ENCODE peak calls at places on chromosomes 3 and 15, in nine cellular contexts. One of them, this sample, is unnamed.
A peak's percentile ranks its signal among the peaks of the same experiment; 100 is the strongest.

GRCh38 chr3:151843275-151843674 is 29.4 kb downstream of the AADAC start:
- DNase-seq in stimulated activated CD8-positive, alpha-beta memory T cell treated with anti-CD3 and anti-CD28 coated beads, Interleukin-2, amount 100 ng/mL, for 1 hour: no peak
- DNase-seq in HS-5: no peak
- DNase-seq in left lobe of liver: no peak
- DNase-seq in NCI-H524 treated with DMSO at 0.1 percent for 48 hours: no peak
- DNase-seq in T-helper 2 cell: no peak
- DNase-seq in progenitor cell of endocrine pancreas: no peak
- DNase-seq in fibroblast of the aortic adventitia: peak; percentile 39
- DNase-seq in NT2/D1: no peak
- DNase-seq in this sample: no peak

GRCh38 chr3:163605915-163606314 is 1472.4 kb downstream of the SI start:
- DNase-seq in progenitor cell of endocrine pancreas: no peak
- DNase-seq in NCI-H524 treated with DMSO at 0.1 percent for 48 hours: no peak
- DNase-seq in left lobe of liver: no peak
- DNase-seq in stimulated activated CD8-positive, alpha-beta memory T cell treated with anti-CD3 and anti-CD28 coated beads, Interleukin-2, amount 100 ng/mL, for 1 hour: no peak
- DNase-seq in T-helper 2 cell: no peak
- DNase-seq in fibroblast of the aortic adventitia: no peak
- DNase-seq in HS-5: peak; percentile 67
- DNase-seq in NT2/D1: no peak
- DNase-seq in this sample: peak; percentile 47

GRCh38 chr15:88800026-88800425 is 3.2 kb upstream of the ACAN start:
- DNase-seq in stimulated activated CD8-positive, alpha-beta memory T cell treated with anti-CD3 and anti-CD28 coated beads, Interleukin-2, amount 100 ng/mL, for 1 hour: no peak
- DNase-seq in HS-5: peak; percentile 28
- DNase-seq in fibroblast of the aortic adventitia: peak; percentile 18
- DNase-seq in progenitor cell of endocrine pancreas: no peak
- DNase-seq in NCI-H524 treated with DMSO at 0.1 percent for 48 hours: no peak
- DNase-seq in left lobe of liver: no peak
- DNase-seq in NT2/D1: no peak
- DNase-seq in T-helper 2 cell: no peak
- DNase-seq in this sample: peak; percentile 75

GRCh38 chr15:101246391-101246790 is 5.5 kb downstream of the CHSY1 start:
- DNase-seq in T-helper 2 cell: no peak
- DNase-seq in fibroblast of the aortic adventitia: no peak
- DNase-seq in NT2/D1: no peak
- DNase-seq in stimulated activated CD8-positive, alpha-beta memory T cell treated with anti-CD3 and anti-CD28 coated beads, Interleukin-2, amount 100 ng/mL, for 1 hour: no peak
- DNase-seq in HS-5: no peak
- DNase-seq in NCI-H524 treated with DMSO at 0.1 percent for 48 hours: no peak
- DNase-seq in left lobe of liver: no peak
- DNase-seq in progenitor cell of endocrine pancreas: no peak
- DNase-seq in this sample: no peak

GRCh38 chr15:99100245-99101173 is 4.4 kb upstream of the SYNM start:
- DNase-seq in stimulated activated CD8-positive, alpha-beta memory T cell treated with anti-CD3 and anti-CD28 coated beads, Interleukin-2, amount 100 ng/mL, for 1 hour: no peak
- DNase-seq in fibroblast of the aortic adventitia: peak; percentile 67
- DNase-seq in NT2/D1: peak; percentile 70
- DNase-seq in progenitor cell of endocrine pancreas: peak; percentile 75
- DNase-seq in HS-5: peak; percentile 16
- DNase-seq in left lobe of liver: peak; percentile 82
- DNase-seq in T-helper 2 cell: no peak
- DNase-seq in NCI-H524 treated with DMSO at 0.1 percent for 48 hours: peak; percentile 30
- DNase-seq in this sample: no peak

GRCh38 chr15:80464952-80465645 is 60.9 kb downstream of the ARNT2 start:
- DNase-seq in T-helper 2 cell: no peak
- DNase-seq in NT2/D1: no peak
- DNase-seq in stimulated activated CD8-positive, alpha-beta memory T cell treated with anti-CD3 and anti-CD28 coated beads, Interleukin-2, amount 100 ng/mL, for 1 hour: no peak
- DNase-seq in fibroblast of the aortic adventitia: peak; percentile 72
- DNase-seq in HS-5: no peak
- DNase-seq in progenitor cell of endocrine pancreas: no peak
- DNase-seq in NCI-H524 treated with DMSO at 0.1 percent for 48 hours: no peak
- DNase-seq in left lobe of liver: no peak
- DNase-seq in this sample: no peak

GRCh38 chr3:37546876-37547275 is 314.8 kb upstream of the CTDSPL start:
- DNase-seq in fibroblast of the aortic adventitia: peak; percentile 23
- DNase-seq in NCI-H524 treated with DMSO at 0.1 percent for 48 hours: no peak
- DNase-seq in NT2/D1: no peak
- DNase-seq in progenitor cell of endocrine pancreas: no peak
- DNase-seq in HS-5: no peak
- DNase-seq in stimulated activated CD8-positive, alpha-beta memory T cell treated with anti-CD3 and anti-CD28 coated beads, Interleukin-2, amount 100 ng/mL, for 1 hour: no peak
- DNase-seq in left lobe of liver: no peak
- DNase-seq in T-helper 2 cell: no peak
- DNase-seq in this sample: peak; percentile 21

GRCh38 chr3:56681963-56682457 is 1.1 kb downstream of the TASOR start:
- DNase-seq in left lobe of liver: no peak
- DNase-seq in HS-5: no peak
- DNase-seq in fibroblast of the aortic adventitia: no peak
- DNase-seq in stimulated activated CD8-positive, alpha-beta memory T cell treated with anti-CD3 and anti-CD28 coated beads, Interleukin-2, amount 100 ng/mL, for 1 hour: no peak
- DNase-seq in NT2/D1: no peak
- DNase-seq in NCI-H524 treated with DMSO at 0.1 percent for 48 hours: no peak
- DNase-seq in progenitor cell of endocrine pancreas: no peak
- DNase-seq in T-helper 2 cell: no peak
- DNase-seq in this sample: no peak

GRCh38 chr3:107993771-107994170 is 97.1 kb downstream of the CD47 start:
- DNase-seq in fibroblast of the aortic adventitia: peak; percentile 87
- DNase-seq in left lobe of liver: no peak
- DNase-seq in progenitor cell of endocrine pancreas: no peak
- DNase-seq in stimulated activated CD8-positive, alpha-beta memory T cell treated with anti-CD3 and anti-CD28 coated beads, Interleukin-2, amount 100 ng/mL, for 1 hour: no peak
- DNase-seq in NCI-H524 treated with DMSO at 0.1 percent for 48 hours: no peak
- DNase-seq in HS-5: no peak
- DNase-seq in T-helper 2 cell: no peak
- DNase-seq in NT2/D1: no peak
- DNase-seq in this sample: no peak

GRCh38 chr3:123483146-123483545 is 34.3 kb upstream of the ADCY5 start:
- DNase-seq in fibroblast of the aortic adventitia: no peak
- DNase-seq in progenitor cell of endocrine pancreas: no peak
- DNase-seq in NCI-H524 treated with DMSO at 0.1 percent for 48 hours: no peak
- DNase-seq in NT2/D1: no peak
- DNase-seq in T-helper 2 cell: no peak
- DNase-seq in stimulated activated CD8-positive, alpha-beta memory T cell treated with anti-CD3 and anti-CD28 coated beads, Interleukin-2, amount 100 ng/mL, for 1 hour: no peak
- DNase-seq in left lobe of liver: no peak
- DNase-seq in HS-5: no peak
- DNase-seq in this sample: no peak

GRCh38 chr15:59252137-59252536 is 45.5 kb downstream of the LDHAL6B start:
- DNase-seq in stimulated activated CD8-positive, alpha-beta memory T cell treated with anti-CD3 and anti-CD28 coated beads, Interleukin-2, amount 100 ng/mL, for 1 hour: no peak
- DNase-seq in HS-5: no peak
- DNase-seq in NT2/D1: no peak
- DNase-seq in left lobe of liver: no peak
- DNase-seq in T-helper 2 cell: no peak
- DNase-seq in progenitor cell of endocrine pancreas: no peak
- DNase-seq in fibroblast of the aortic adventitia: no peak
- DNase-seq in NCI-H524 treated with DMSO at 0.1 percent for 48 hours: no peak
- DNase-seq in this sample: no peak

GRCh38 chr3:161217496-161217895 is 3.6 kb upstream of the NMD3 start:
- DNase-seq in stimulated activated CD8-positive, alpha-beta memory T cell treated with anti-CD3 and anti-CD28 coated beads, Interleukin-2, amount 100 ng/mL, for 1 hour: no peak
- DNase-seq in HS-5: no peak
- DNase-seq in fibroblast of the aortic adventitia: no peak
- DNase-seq in NCI-H524 treated with DMSO at 0.1 percent for 48 hours: no peak
- DNase-seq in NT2/D1: no peak
- DNase-seq in progenitor cell of endocrine pancreas: no peak
- DNase-seq in left lobe of liver: no peak
- DNase-seq in T-helper 2 cell: no peak
- DNase-seq in this sample: no peak

GRCh38 chr3:81554348-81554747 is 207.1 kb downstream of the GBE1 start:
- DNase-seq in NT2/D1: no peak
- DNase-seq in NCI-H524 treated with DMSO at 0.1 percent for 48 hours: no peak
- DNase-seq in progenitor cell of endocrine pancreas: no peak
- DNase-seq in T-helper 2 cell: no peak
- DNase-seq in HS-5: no peak
- DNase-seq in fibroblast of the aortic adventitia: peak; percentile 37
- DNase-seq in left lobe of liver: no peak
- DNase-seq in stimulated activated CD8-positive, alpha-beta memory T cell treated with anti-CD3 and anti-CD28 coated beads, Interleukin-2, amount 100 ng/mL, for 1 hour: no peak
- DNase-seq in this sample: no peak

GRCh38 chr3:133891662-133892389 is 3.9 kb downstream of the RAB6B start:
- DNase-seq in NCI-H524 treated with DMSO at 0.1 percent for 48 hours: peak; percentile 97
- DNase-seq in progenitor cell of endocrine pancreas: no peak
- DNase-seq in T-helper 2 cell: no peak
- DNase-seq in HS-5: no peak
- DNase-seq in stimulated activated CD8-positive, alpha-beta memory T cell treated with anti-CD3 and anti-CD28 coated beads, Interleukin-2, amount 100 ng/mL, for 1 hour: no peak
- DNase-seq in left lobe of liver: no peak
- DNase-seq in NT2/D1: no peak
- DNase-seq in fibroblast of the aortic adventitia: no peak
- DNase-seq in this sample: no peak

GRCh38 chr3:175430975-175431374 is 571.8 kb downstream of the NAALADL2 start:
- DNase-seq in HS-5: no peak
- DNase-seq in stimulated activated CD8-positive, alpha-beta memory T cell treated with anti-CD3 and anti-CD28 coated beads, Interleukin-2, amount 100 ng/mL, for 1 hour: no peak
- DNase-seq in progenitor cell of endocrine pancreas: no peak
- DNase-seq in NT2/D1: no peak
- DNase-seq in fibroblast of the aortic adventitia: no peak
- DNase-seq in NCI-H524 treated with DMSO at 0.1 percent for 48 hours: no peak
- DNase-seq in left lobe of liver: no peak
- DNase-seq in T-helper 2 cell: no peak
- DNase-seq in this sample: no peak

GRCh38 chr15:96402403-96402802 is 71.9 kb downstream of the NR2F2 start:
- DNase-seq in NT2/D1: no peak
- DNase-seq in NCI-H524 treated with DMSO at 0.1 percent for 48 hours: no peak
- DNase-seq in progenitor cell of endocrine pancreas: no peak
- DNase-seq in left lobe of liver: no peak
- DNase-seq in T-helper 2 cell: no peak
- DNase-seq in HS-5: no peak
- DNase-seq in fibroblast of the aortic adventitia: no peak
- DNase-seq in stimulated activated CD8-positive, alpha-beta memory T cell treated with anti-CD3 and anti-CD28 coated beads, Interleukin-2, amount 100 ng/mL, for 1 hour: no peak
- DNase-seq in this sample: no peak

GRCh38 chr15:92797168-92798052 is 102.7 kb upstream of the CHD2 start:
- DNase-seq in T-helper 2 cell: no peak
- DNase-seq in HS-5: no peak
- DNase-seq in left lobe of liver: no peak
- DNase-seq in fibroblast of the aortic adventitia: peak; percentile 91
- DNase-seq in stimulated activated CD8-positive, alpha-beta memory T cell treated with anti-CD3 and anti-CD28 coated beads, Interleukin-2, amount 100 ng/mL, for 1 hour: no peak
- DNase-seq in progenitor cell of endocrine pancreas: no peak
- DNase-seq in NT2/D1: peak; percentile 67
- DNase-seq in NCI-H524 treated with DMSO at 0.1 percent for 48 hours: peak; percentile 51
- DNase-seq in this sample: peak; percentile 75

GRCh38 chr15:75036269-75036668 is 12.9 kb downstream of the PPCDC start:
- DNase-seq in stimulated activated CD8-positive, alpha-beta memory T cell treated with anti-CD3 and anti-CD28 coated beads, Interleukin-2, amount 100 ng/mL, for 1 hour: no peak
- DNase-seq in T-helper 2 cell: no peak
- DNase-seq in progenitor cell of endocrine pancreas: no peak
- DNase-seq in HS-5: no peak
- DNase-seq in fibroblast of the aortic adventitia: no peak
- DNase-seq in NCI-H524 treated with DMSO at 0.1 percent for 48 hours: no peak
- DNase-seq in NT2/D1: peak; percentile 33
- DNase-seq in left lobe of liver: no peak
- DNase-seq in this sample: peak; percentile 50

GRCh38 chr15:24150542-24150941 is 463.4 kb upstream of the NDN start:
- DNase-seq in stimulated activated CD8-positive, alpha-beta memory T cell treated with anti-CD3 and anti-CD28 coated beads, Interleukin-2, amount 100 ng/mL, for 1 hour: no peak
- DNase-seq in NCI-H524 treated with DMSO at 0.1 percent for 48 hours: no peak
- DNase-seq in progenitor cell of endocrine pancreas: no peak
- DNase-seq in left lobe of liver: no peak
- DNase-seq in NT2/D1: no peak
- DNase-seq in T-helper 2 cell: no peak
- DNase-seq in fibroblast of the aortic adventitia: no peak
- DNase-seq in HS-5: no peak
- DNase-seq in this sample: no peak

GRCh38 chr3:125433611-125434041 is 58.5 kb upstream of the ZNF148 start:
- DNase-seq in stimulated activated CD8-positive, alpha-beta memory T cell treated with anti-CD3 and anti-CD28 coated beads, Interleukin-2, amount 100 ng/mL, for 1 hour: no peak
- DNase-seq in HS-5: no peak
- DNase-seq in fibroblast of the aortic adventitia: no peak
- DNase-seq in NCI-H524 treated with DMSO at 0.1 percent for 48 hours: no peak
- DNase-seq in progenitor cell of endocrine pancreas: no peak
- DNase-seq in left lobe of liver: no peak
- DNase-seq in T-helper 2 cell: no peak
- DNase-seq in NT2/D1: no peak
- DNase-seq in this sample: peak; percentile 91

GRCh38 chr3:182803006-182803405 is 9.7 kb downstream of the ATP11B start:
- DNase-seq in NT2/D1: no peak
- DNase-seq in HS-5: no peak
- DNase-seq in stimulated activated CD8-positive, alpha-beta memory T cell treated with anti-CD3 and anti-CD28 coated beads, Interleukin-2, amount 100 ng/mL, for 1 hour: no peak
- DNase-seq in NCI-H524 treated with DMSO at 0.1 percent for 48 hours: no peak
- DNase-seq in T-helper 2 cell: no peak
- DNase-seq in left lobe of liver: no peak
- DNase-seq in progenitor cell of endocrine pancreas: no peak
- DNase-seq in fibroblast of the aortic adventitia: no peak
- DNase-seq in this sample: no peak

GRCh38 chr15:68059630-68060029 is 5.5 kb downstream of the PIAS1 start:
- DNase-seq in NT2/D1: no peak
- DNase-seq in T-helper 2 cell: no peak
- DNase-seq in HS-5: no peak
- DNase-seq in left lobe of liver: no peak
- DNase-seq in progenitor cell of endocrine pancreas: no peak
- DNase-seq in NCI-H524 treated with DMSO at 0.1 percent for 48 hours: no peak
- DNase-seq in fibroblast of the aortic adventitia: no peak
- DNase-seq in stimulated activated CD8-positive, alpha-beta memory T cell treated with anti-CD3 and anti-CD28 coated beads, Interleukin-2, amount 100 ng/mL, for 1 hour: no peak
- DNase-seq in this sample: no peak

This sample was measured in foreskin keratinocyte.